ENCODE peak calls at places on chromosomes 6 and 20, in eight cellular contexts. B is tibial nerve; X is heart left ventricle; U is keratinocyte; T is A549; F is fibroblast of lung; L is effector memory CD4-positive, alpha-beta T cell; S is neuronal stem cell. G is an unnamed sample. For H3K9me3, the result is how much of the 10 kb centered on the place peaks cover.

GRCh38 chr20:32476684-32477593 is 108.2 kb downstream of the NOL4L start:
- DNase-seq in T (no peak), F (no peak), U (no peak), X (no peak), B (no peak), L (no peak), S (no peak), G (no peak)

GRCh38 chr20:35446356-35447078 is 8.5 kb upstream of the GDF5 start:
- DNase-seq in X (no peak), B (no peak), S (no peak), T (no peak), U (no peak), F (no peak), L (no peak), G (no peak)

GRCh38 chr20:25669826-25670422 is 26.7 kb downstream of the ZNF337 start:
- DNase-seq in L (no peak), S (no peak), X (no peak), U (peak), B (no peak), F (peak), T (peak), G (peak)

GRCh38 chr6:4582506-4582905 is 193.7 kb upstream of the CDYL start:
- DNase-seq in T (no peak), S (no peak), F (peak), B (no peak), U (no peak), X (no peak), L (no peak), G (no peak)

GRCh38 chr6:13012271-13012670 is 295.7 kb downstream of the PHACTR1 start:
- DNase-seq in U (no peak), S (no peak), F (no peak), B (no peak), L (no peak), X (no peak), T (no peak), G (no peak)

GRCh38 chr6:158770533-158770932 is 48.6 kb downstream of the EZR start:
- DNase-seq in U (no peak), L (no peak), F (peak), X (peak), S (no peak), B (peak), T (no peak), G (no peak)

GRCh38 chr20:828987-829386 is 4.5 kb upstream of the FAM110A start:
- DNase-seq in X (peak), B (no peak), U (no peak), F (no peak), T (no peak), S (no peak), L (no peak), G (no peak)

GRCh38 chr6:138554146-138554545 is 54.9 kb upstream of the NHSL1 start:
- DNase-seq in X (no peak), F (no peak), T (no peak), S (no peak), L (no peak), U (no peak), B (no peak), G (no peak)

GRCh38 chr6:15364401-15365037 is 118.7 kb downstream of the JARID2 start:
- DNase-seq in T (no peak), S (no peak), U (no peak), F (no peak), L (no peak), X (no peak), B (no peak), G (no peak)

GRCh38 chr6:2658788-2659187 is 91.9 kb downstream of the MYLK4 start:
- DNase-seq in S (no peak), T (no peak), X (no peak), L (no peak), F (peak), B (no peak), U (peak), G (no peak)

GRCh38 chr6:23305325-23305943 is 736.1 kb downstream of the HDGFL1 start:
- DNase-seq in B (no peak), S (no peak), L (no peak), T (no peak), F (no peak), U (no peak), X (no peak), G (no peak)

GRCh38 chr6:125511809-125512341 is 210.1 kb upstream of the HDDC2 start:
- DNase-seq in U (no peak), X (no peak), S (no peak), L (no peak), B (no peak), F (peak), T (peak), G (peak)

GRCh38 chr6:150033197-150033771 is 8.0 kb upstream of the RAET1L start:
- DNase-seq in U (no peak), S (no peak), F (no peak), B (no peak), L (no peak), T (no peak), X (no peak), G (no peak)

GRCh38 chr6:162056745-162057144 is 670.8 kb downstream of the PRKN start:
- DNase-seq in X (peak), S (no peak), L (no peak), F (peak), U (no peak), B (no peak), T (peak), G (peak)

GRCh38 chr6:149060985-149061760 is 256.3 kb upstream of the TAB2 start:
- DNase-seq in X (no peak), L (no peak), S (no peak), F (peak), U (no peak), T (peak), B (no peak), G (peak)

GRCh38 chr20:41366546-41367392 is at the start of gene EMILIN3:
- DNase-seq in U (no peak), T (no peak), F (no peak), B (no peak), X (no peak), L (no peak), S (peak), G (no peak)

GRCh38 chr6:151962246-151962846 is 154.9 kb downstream of the ESR1 start:
- DNase-seq in L (no peak), T (no peak), S (no peak), U (no peak), F (peak), X (no peak), B (no peak), G (no peak)

GRCh38 chr6:140380371-140381218 is 1006.1 kb upstream of the CITED2 start:
- DNase-seq in U (no peak), L (no peak), B (no peak), T (no peak), F (peak), S (no peak), X (no peak), G (no peak)

GRCh38 chr20:52410182-52410647 is 218.6 kb upstream of the ZFP64 start:
- DNase-seq in B (no peak), F (peak), T (no peak), S (no peak), X (no peak), L (peak), U (no peak), G (no peak)

GRCh38 chr6:15352229-15352628 is 106.4 kb downstream of the JARID2 start:
- DNase-seq in L (no peak), F (no peak), U (no peak), B (no peak), S (no peak), X (no peak), T (no peak), G (no peak)

GRCh38 chr20:62804632-62805364 is at the start of gene OGFR:
- DNase-seq in L (peak), S (no peak), X (peak), F (peak), T (no peak), U (no peak), B (peak), G (peak)

GRCh38 chr6:24667378-24667803 is 514 bp downstream of the ACOT13 start:
- DNase-seq in L (no peak), F (peak), T (peak), S (no peak), U (no peak), X (no peak), B (no peak), G (no peak)

GRCh38 chr6:150235218-150235617 is 92.4 kb downstream of the PPP1R14C start:
- DNase-seq in B (no peak), F (no peak), X (no peak), S (no peak), L (no peak), T (no peak), U (no peak), G (no peak)

GRCh38 chr6:42978793-42979522 is at the start of gene PEX6:
- DNase-seq in U (peak), S (peak), L (peak), F (peak), T (peak), X (peak), B (peak), G (peak)

GRCh38 chr20:21104921-21105320 is 1.2 kb downstream of the LINC00237 start:
- DNase-seq in U (no peak), X (no peak), F (no peak), B (no peak), T (no peak), S (no peak), L (no peak), G (no peak)

GRCh38 chr6:24907959-24908358 is 27.8 kb downstream of the RIPOR2 start:
- DNase-seq in T (no peak), L (no peak), B (no peak), X (no peak), U (no peak), F (no peak), S (no peak), G (no peak)

GRCh38 chr6:56329296-56330050 is 82.1 kb upstream of the COL21A1 start:
- DNase-seq in F (peak), B (no peak), T (no peak), U (no peak), L (no peak), S (no peak), X (no peak), G (no peak)

GRCh38 chr6:19032486-19033295 is 645.5 kb downstream of the RNF144B start:
- DNase-seq in L (no peak), X (no peak), U (no peak), F (no peak), T (no peak), S (no peak), B (no peak), G (no peak)

GRCh38 chr6:116405663-116406329 is 35.0 kb downstream of the DSE start:
- DNase-seq in T (no peak), S (no peak), U (no peak), B (no peak), L (no peak), X (no peak), F (peak), G (peak)

GRCh38 chr6:35191899-35192298 is 21.9 kb upstream of the SCUBE3 start:
- DNase-seq in S (no peak), U (no peak), X (no peak), L (no peak), F (no peak), B (no peak), T (no peak), G (no peak)

GRCh38 chr20:19601133-19601810 is 156.8 kb upstream of the RIN2 start:
- DNase-seq in B (no peak), X (no peak), F (no peak), T (peak), S (no peak), L (no peak), U (no peak), G (no peak)

GRCh38 chr20:371755-372542 is 8.6 kb upstream of the TRIB3 start:
- DNase-seq in B (peak), T (peak), U (peak), S (no peak), F (peak), L (no peak), X (peak), G (peak)

GRCh38 chr20:44702776-44703175 is 12.4 kb upstream of the CCN5 start:
- DNase-seq in X (peak), L (no peak), S (no peak), U (no peak), F (peak), B (peak), T (no peak), G (peak)

GRCh38 chr6:38180586-38180985 is 361.1 kb downstream of the ZFAND3 start:
- DNase-seq in F (no peak), T (no peak), S (no peak), L (no peak), B (no peak), X (peak), U (no peak), G (no peak)

GRCh38 chr6:12751694-12752304 is 35.2 kb downstream of the PHACTR1 start:
- DNase-seq in L (no peak), T (peak), U (peak), B (no peak), S (peak), F (peak), X (peak), G (peak)

GRCh38 chr20:62274332-62275262 is 28.2 kb upstream of the ADRM1 start:
- DNase-seq in U (no peak), F (peak), S (no peak), T (no peak), B (no peak), X (no peak), L (no peak), G (no peak)

GRCh38 chr6:151773382-151773781 is 34.1 kb upstream of the ESR1 start:
- DNase-seq in B (no peak), L (no peak), S (no peak), T (no peak), F (no peak), U (no peak), X (no peak), G (peak)

GRCh38 chr20:17502105-17502504 is 29.1 kb downstream of the BFSP1 start:
- DNase-seq in T (no peak), S (no peak), L (no peak), U (no peak), F (no peak), B (no peak), X (no peak), G (no peak)

GRCh38 chr6:27290065-27290849 is 21.8 kb downstream of the POM121L2 start:
- DNase-seq in S (no peak), B (no peak), F (peak), L (no peak), T (peak), U (no peak), X (no peak), G (peak)
- H3K4me3 ChIP-seq in S (no peak), B (no peak), F (peak), L (no peak), T (peak), U (peak), X (no peak), G (peak)

GRCh38 chr6:28188111-28188979 is 36.7 kb upstream of the ZSCAN9 start:
- DNase-seq in L (no peak), F (no peak), S (no peak), U (no peak), B (no peak), X (no peak), T (no peak), G (no peak)
- H3K9me3 ChIP-seq in L (under half), F (under half), S (under half), U (under half), B (under half), X (half or more), T (under half), G (under half)

GRCh38 chr6:122049341-122049740 is 350.1 kb upstream of the HSF2 start:
- DNase-seq in S (no peak), F (peak), B (no peak), T (no peak), X (no peak), U (no peak), L (no peak), G (peak)
- H3K4me3 ChIP-seq in S (no peak), F (peak), B (peak), T (no peak), X (no peak), U (peak), L (no peak), G (peak)

DNA sequence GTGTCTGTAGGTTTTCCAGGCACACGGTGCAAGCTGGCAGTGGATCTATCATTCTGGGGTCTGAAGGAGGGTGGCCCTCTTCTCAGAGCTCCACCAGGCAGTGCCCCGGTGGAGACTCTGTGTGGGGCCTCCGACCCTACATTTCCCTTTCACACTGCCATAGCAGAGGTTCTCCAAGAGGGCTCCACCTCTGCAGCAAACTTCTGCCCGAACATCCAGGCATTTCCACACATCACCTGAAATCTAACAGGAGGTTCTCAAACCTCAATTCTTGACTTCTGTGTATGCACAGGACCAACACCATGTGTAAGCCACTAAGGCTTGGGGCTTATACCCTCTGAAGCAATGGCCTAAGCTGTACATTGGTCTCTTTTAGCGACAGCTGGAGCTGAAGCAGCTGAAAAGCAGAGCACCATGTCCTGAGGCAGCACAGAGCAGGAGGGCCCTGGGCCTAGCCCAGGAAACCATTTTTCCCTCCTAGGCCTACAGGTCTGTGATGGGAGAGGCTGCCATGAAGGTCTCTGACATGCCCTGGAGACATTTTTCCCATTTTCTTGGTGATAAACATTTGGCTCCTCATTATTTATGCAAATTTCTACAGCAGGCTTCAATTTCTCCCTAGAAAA is 253.3 kb downstream of the ERMARD start:
- DNase-seq in S (no peak), B (no peak), T (no peak), X (no peak), L (no peak), U (no peak), F (no peak), G (no peak)
- H3K9me3 ChIP-seq in S (under half), B (under half), T (under half), X (under half), L (under half), U (under half), F (under half), G (under half)

DNA sequence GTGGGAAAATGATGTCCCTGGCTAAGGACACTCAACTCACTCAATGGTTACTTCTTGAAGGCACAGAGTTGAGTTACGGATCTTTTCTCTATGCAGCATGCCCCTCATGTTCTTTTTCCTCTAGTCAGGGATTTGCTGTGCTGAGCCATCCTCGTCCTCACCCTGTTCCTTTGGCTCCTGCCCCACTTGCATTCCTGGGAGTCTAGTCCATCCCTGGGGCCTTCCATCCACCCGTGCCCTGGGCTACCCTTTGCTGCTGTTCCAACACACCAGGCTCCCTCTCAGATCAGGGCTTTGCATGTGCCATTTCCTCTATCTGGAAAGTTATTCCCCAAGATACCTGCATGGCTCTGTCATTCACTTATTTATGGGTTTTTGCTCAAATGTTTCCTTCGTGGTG is 13.3 kb upstream of the KCNG1 start:
- DNase-seq in B (no peak), L (no peak), T (no peak), U (no peak), S (no peak), F (no peak), X (no peak), G (peak)
- H3K4me3 ChIP-seq in B (no peak), L (no peak), T (no peak), U (no peak), S (no peak), F (no peak), X (no peak), G (no peak)

GRCh38 chr6:164347455-164347854 is 932.9 kb downstream of the QKI start:
- DNase-seq in F (no peak), T (no peak), U (no peak), B (no peak), L (no peak), S (no peak), X (no peak), G (no peak)

GRCh38 chr6:164345856-164346496 is 931.5 kb downstream of the QKI start:
- DNase-seq in S (no peak), F (no peak), B (no peak), X (no peak), L (no peak), U (no peak), T (no peak), G (no peak)

GRCh38 chr6:164344801-164345291 is 930.3 kb downstream of the QKI start:
- DNase-seq in S (no peak), X (no peak), F (peak), L (no peak), B (no peak), U (no peak), T (no peak), G (no peak)

GRCh38 chr6:164345340-164345739 is 930.8 kb downstream of the QKI start:
- DNase-seq in X (no peak), S (no peak), L (no peak), U (no peak), B (no peak), F (no peak), T (no peak), G (no peak)

GRCh38 chr6:164346631-164347030 is 932.1 kb downstream of the QKI start:
- DNase-seq in S (no peak), U (no peak), F (no peak), B (no peak), T (no peak), X (no peak), L (no peak), G (no peak)
- H3K9me3 ChIP-seq in S (under half), U (under half), F (under half), B (under half), T (under half), X (under half), L (under half), G (under half)

G was measured in MG63.